ENCODE peak calls at places on chromosomes 13 and 19, in eight cellular contexts. V is GM12865; D is progenitor cell of endocrine pancreas; G is brain microvascular endothelial cell; E is CD4-positive, alpha-beta T cell; P is cardiac fibroblast; T is HFF-Myc; O is A673. U is an unnamed sample.

GRCh38 chr19:40381321-40381720 is 8.7 kb downstream of the HIPK4 start:
- DNase-seq in V (no peak), D (no peak), P (no peak), T (no peak), E (no peak), O (no peak), G (no peak), U (no peak)

GRCh38 chr13:22110368-22110767 is 439.5 kb downstream of the FGF9 start:
- DNase-seq in O (no peak), D (no peak), E (no peak), T (no peak), V (no peak), G (no peak), P (no peak), U (no peak)

GRCh38 chr13:33199282-33199850 is 86.2 kb downstream of the STARD13 start:
- DNase-seq in D (no peak), G (no peak), O (no peak), T (no peak), P (no peak), E (no peak), V (peak; percentile 34), U (no peak)

GRCh38 chr13:77741587-77741972 is 44.1 kb downstream of the SLAIN1 start:
- DNase-seq in V (no peak), O (no peak), G (no peak), T (no peak), E (no peak), D (no peak), P (no peak), U (no peak)

GRCh38 chr19:38265213-38265861 is 964 bp downstream of the SPINT2 start:
- DNase-seq in V (no peak), T (no peak), E (no peak), G (no peak), P (no peak), D (no peak), O (no peak), U (no peak)

GRCh38 chr13:113034451-113035208 is 65.6 kb downstream of the MCF2L start:
- DNase-seq in G (peak; percentile 24), T (peak; percentile 10), O (peak; percentile 74), D (no peak), P (peak; percentile 74), V (no peak), E (no peak), U (no peak)

GRCh38 chr13:113763254-113763653 is 4.2 kb downstream of the TMEM255B start:
- DNase-seq in T (no peak), O (no peak), D (no peak), P (no peak), V (no peak), E (no peak), G (no peak), U (no peak)

GRCh38 chr13:80755925-80756324 is 415.0 kb upstream of the SPRY2 start:
- DNase-seq in O (peak; percentile 3), D (no peak), G (no peak), P (no peak), E (no peak), T (no peak), V (no peak), U (no peak)

GRCh38 chr19:57421037-57421436 is 10.1 kb downstream of the ZNF17 start:
- DNase-seq in D (no peak), E (no peak), G (no peak), O (no peak), P (no peak), T (no peak), V (no peak), U (no peak)

GRCh38 chr19:925087-925911 is 536 bp upstream of the ARID3A start:
- DNase-seq in V (peak; percentile 95), T (peak; percentile 61), P (peak; percentile 87), O (peak; percentile 91), E (peak; percentile 71), G (peak; percentile 61), D (peak; percentile 67), U (no peak)

GRCh38 chr13:30565658-30566057 is 52.1 kb upstream of the USPL1 start:
- DNase-seq in G (no peak), D (no peak), O (no peak), E (no peak), V (no peak), P (no peak), T (no peak), U (no peak)

GRCh38 chr19:46821512-46822359 is 28.9 kb downstream of the AP2S1 start:
- DNase-seq in G (no peak), V (peak; percentile 65), T (no peak), P (no peak), D (no peak), O (no peak), E (peak; percentile 50), U (no peak)

GRCh38 chr13:24194447-24194846 is 33.9 kb downstream of the SPATA13 start:
- DNase-seq in E (no peak), T (no peak), V (no peak), O (no peak), P (no peak), D (no peak), G (no peak), U (no peak)

DNA sequence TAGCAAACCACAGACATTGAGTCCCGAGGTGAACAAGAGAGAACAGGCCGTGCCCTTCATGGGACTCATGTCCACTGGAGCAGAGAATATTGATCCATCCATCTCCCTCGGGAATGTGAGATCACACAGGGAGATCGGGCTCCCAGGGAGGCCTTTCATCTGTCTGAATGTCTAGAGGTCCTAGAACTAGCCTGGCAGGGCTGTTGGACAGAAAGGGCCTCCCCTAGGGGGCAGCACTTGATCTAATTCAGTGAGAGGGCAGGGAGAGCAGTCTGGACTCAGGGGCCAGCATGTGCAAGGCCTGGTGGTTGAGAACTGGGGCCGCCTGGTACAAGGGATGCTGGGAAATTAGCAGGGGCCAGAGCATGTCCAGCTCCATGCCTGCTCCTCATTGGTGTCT is 4.3 kb downstream of the RUVBL2 start:
- DNase-seq in T (no peak), E (peak; percentile 27), O (peak; percentile 67), V (peak; percentile 59), P (peak; percentile 76), D (peak; percentile 53), G (peak; percentile 66), U (no peak)
- TF ChIP-seq CTCF in T (peak; percentile 70), E (peak; percentile 33), O (peak; percentile 70), V (peak; percentile 56), P (peak; percentile 69), D (peak; percentile 60), G (peak; percentile 80), U (peak; percentile 18)

GRCh38 chr19:55016017-55016416 is 22.0 kb downstream of the GP6 start:
- DNase-seq in T (no peak), E (no peak), D (no peak), G (no peak), O (no peak), V (no peak), P (no peak), U (no peak)

GRCh38 chr19:55012294-55012693 is 25.8 kb downstream of the GP6 start:
- DNase-seq in V (no peak), O (no peak), D (no peak), T (no peak), P (no peak), E (no peak), G (no peak), U (no peak)

GRCh38 chr19:55013596-55013995 is 24.5 kb downstream of the GP6 start:
- DNase-seq in P (no peak), V (no peak), T (no peak), O (no peak), D (no peak), E (no peak), G (no peak), U (no peak)

GRCh38 chr19:55015126-55015525 is 22.9 kb downstream of the GP6 start:
- DNase-seq in P (no peak), O (no peak), T (no peak), D (no peak), G (no peak), E (no peak), V (no peak), U (no peak)

DNA sequence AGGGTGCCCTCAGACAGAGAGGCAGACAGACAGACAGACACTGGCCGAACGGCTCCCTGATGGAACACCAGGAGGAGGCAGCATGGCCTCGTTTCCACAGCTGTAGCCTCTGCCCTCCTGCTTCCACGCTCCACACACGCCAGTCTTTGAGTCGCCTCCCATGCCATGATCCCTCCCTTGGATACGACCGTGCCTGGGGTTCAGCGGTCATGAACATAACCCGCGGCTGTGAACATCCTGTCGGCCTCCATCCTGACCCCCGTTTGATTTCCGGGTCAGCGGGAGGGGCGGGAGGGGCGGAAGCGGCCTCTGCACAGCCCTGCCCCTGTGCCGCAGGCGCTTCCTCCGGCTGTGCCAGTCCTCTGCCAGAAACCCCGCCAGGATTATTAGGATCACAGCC is 23.4 kb downstream of the GP6 start:
- DNase-seq in T (no peak), E (no peak), V (no peak), G (no peak), O (no peak), D (no peak), P (no peak), U (no peak)
- TF ChIP-seq CTCF in T (no peak), E (no peak), V (no peak), G (no peak), O (no peak), D (no peak), P (no peak), U (no peak)

GRCh38 chr13:111414341-111414740 is 93.9 kb downstream of the TEX29 start:
- DNase-seq in O (no peak), P (no peak), D (no peak), G (no peak), T (no peak), V (no peak), E (no peak), U (no peak)

GRCh38 chr13:111411186-111411858 is 90.9 kb downstream of the TEX29 start:
- DNase-seq in E (no peak), V (no peak), D (no peak), O (no peak), P (no peak), G (no peak), T (no peak), U (no peak)

GRCh38 chr13:111413407-111414187 is 93.2 kb downstream of the TEX29 start:
- DNase-seq in P (no peak), G (no peak), O (no peak), V (no peak), T (no peak), E (no peak), D (no peak), U (no peak)

GRCh38 chr13:111410232-111411021 is 90.0 kb downstream of the TEX29 start:
- DNase-seq in O (no peak), P (no peak), E (no peak), T (no peak), D (no peak), V (no peak), G (no peak), U (no peak)

DNA sequence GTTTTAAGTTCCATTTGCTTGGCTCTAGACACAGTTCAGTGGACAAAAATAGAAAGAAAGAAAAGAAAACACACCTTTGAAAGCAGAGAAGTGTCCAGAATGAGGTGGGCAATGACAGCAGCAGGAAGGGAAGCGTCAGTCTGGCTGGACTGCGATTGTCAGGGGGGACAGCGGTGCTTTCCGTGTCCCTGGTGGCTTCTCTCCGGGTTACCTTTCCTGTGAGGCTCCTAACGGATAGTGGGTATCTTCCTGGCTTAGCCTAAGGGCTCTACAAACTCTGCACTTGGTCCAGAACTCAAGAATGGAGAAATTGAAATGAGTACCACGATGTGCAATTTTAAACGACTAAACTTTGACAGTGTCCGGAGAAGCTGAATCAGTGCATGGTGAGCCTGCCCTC is 91.8 kb downstream of the TEX29 start:
- DNase-seq in T (no peak), E (no peak), P (no peak), D (no peak), V (no peak), O (no peak), G (no peak), U (no peak)
- TF ChIP-seq CTCF in T (no peak), E (no peak), P (no peak), D (no peak), V (no peak), O (no peak), G (no peak), U (no peak)

GRCh38 chr19:14315433-14315832 is 65.8 kb upstream of the ADGRE5 start:
- DNase-seq in O (no peak), T (no peak), E (no peak), V (no peak), D (no peak), P (no peak), G (no peak), U (no peak)
- TF ChIP-seq CTCF in O (peak; percentile 21), T (peak; percentile 18), E (no peak), V (no peak), D (peak; percentile 23), P (no peak), G (peak; percentile 38), U (no peak)